ENCODE peak calls at places on chromosomes 11 and 22, in five cellular contexts. T is IMR-90, D is HCT116, F is right lobe of liver, V is H1. O is an unnamed sample.

GRCh38 chr22:28244760-28245159 is 325.7 kb upstream of the PITPNB start:
- DNase-seq in T (no peak), D (no peak), F (no peak), V (no peak), O (no peak)

GRCh38 chr22:32053165-32053755 is 10.2 kb downstream of the SLC5A1 start:
- DNase-seq in T (no peak), D (no peak), F (no peak), V (no peak), O (no peak)

GRCh38 chr11:87804176-87804575 is 371.1 kb downstream of the RAB38 start:
- DNase-seq in T (no peak), D (no peak), F (no peak), V (no peak), O (no peak)

GRCh38 chr22:46866591-46866990 is 104.1 kb downstream of the TBC1D22A start:
- DNase-seq in T (peak; percentile 92), D (no peak), F (no peak), V (no peak), O (no peak)

GRCh38 chr11:100851584-100852152 is 164.6 kb downstream of the ARHGAP42 start:
- DNase-seq in T (no peak), D (no peak), F (no peak), V (no peak), O (no peak)

GRCh38 chr22:29343313-29343805 is 27.9 kb upstream of the RASL10A start:
- DNase-seq in T (peak; percentile 40), D (no peak), F (no peak), V (no peak), O (peak; percentile 91)

GRCh38 chr11:518463-519202 is 11.6 kb upstream of the RNH1 start:
- DNase-seq in T (peak; percentile 89), D (peak; percentile 85), F (peak; percentile 86), V (peak; percentile 93), O (peak; percentile 95)

GRCh38 chr22:32607086-32607485 is 132.5 kb downstream of the FBXO7 start:
- DNase-seq in T (no peak), D (no peak), F (no peak), V (no peak), O (no peak)

GRCh38 chr11:87097582-87097981 is 59.8 kb downstream of the TMEM135 start:
- DNase-seq in T (peak; percentile 27), D (peak; percentile 19), F (no peak), V (peak; percentile 62), O (peak; percentile 55)

GRCh38 chr11:94175545-94175944 is 46.9 kb downstream of the PANX1 start:
- DNase-seq in T (peak; percentile 86), D (no peak), F (no peak), V (no peak), O (no peak)

GRCh38 chr11:63919267-63920125 is 2.5 kb upstream of the RCOR2 start:
- DNase-seq in T (no peak), D (no peak), F (no peak), V (no peak), O (no peak)

GRCh38 chr11:72127923-72128322 is 7.6 kb upstream of the FOLR3 start:
- DNase-seq in T (no peak), D (no peak), F (no peak), V (no peak), O (no peak)

GRCh38 chr11:25562417-25562816 is 769.5 kb upstream of the ANO3 start:
- DNase-seq in T (no peak), D (no peak), F (no peak), V (no peak), O (peak; percentile 2)

GRCh38 chr22:48343461-48343860 is 1484.2 kb downstream of the BRD1 start:
- DNase-seq in T (no peak), D (no peak), F (no peak), V (no peak), O (no peak)

GRCh38 chr11:16981651-16982194 is 32.5 kb downstream of the PLEKHA7 start:
- DNase-seq in T (peak; percentile 14), D (peak; percentile 28), F (no peak), V (no peak), O (peak; percentile 79)
- H3K4me1 ChIP-seq in T (no peaks in the 10 kb centered on the region), D (peaks cover 34% of the 10 kb centered on the region), F (peaks cover 18% of the 10 kb centered on the region), V (peaks cover 37% of the 10 kb centered on the region), O (peaks cover 88% of the 10 kb centered on the region)

DNA sequence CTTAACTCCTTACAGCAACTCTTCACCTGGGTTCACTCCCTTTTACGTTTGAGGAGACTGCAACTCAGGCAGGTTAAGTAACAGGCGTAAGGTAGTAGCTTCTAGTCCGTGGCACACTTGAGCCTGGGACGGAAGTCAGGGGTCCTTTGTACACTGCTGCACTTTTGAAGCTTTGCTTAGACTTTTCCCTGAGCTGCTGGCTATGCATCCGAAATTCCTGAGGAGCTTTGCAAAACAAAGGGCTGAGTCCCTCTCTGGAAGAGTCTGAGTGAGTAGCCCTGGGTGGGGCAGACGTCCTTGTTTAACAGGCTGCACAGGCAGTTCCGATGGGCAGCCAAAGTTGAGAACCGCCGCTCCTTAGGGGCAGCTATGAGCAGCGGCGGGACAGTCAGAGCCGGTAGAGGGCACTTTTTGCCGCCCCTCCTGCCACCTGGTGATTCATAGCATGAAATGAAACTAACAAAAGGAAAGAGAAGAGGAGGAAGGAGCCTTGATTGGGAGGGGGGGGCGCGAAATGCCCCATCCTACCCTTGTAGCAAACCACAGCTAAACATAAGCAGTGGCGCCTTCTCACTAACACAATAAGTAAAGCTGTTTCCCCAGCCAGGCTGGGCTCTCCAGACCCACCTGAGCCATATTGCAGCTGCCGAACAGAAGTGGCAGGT is 1.4 kb downstream of the TMEM109 start:
- DNase-seq in T (peak; percentile 50), D (peak; percentile 41), F (no peak), V (peak; percentile 73), O (peak; percentile 68)
- TF ChIP-seq CTCF in T (peak; percentile 44), D (peak; percentile 34), F (peak; percentile 12), V (no peak), O (peak; percentile 21)

DNA sequence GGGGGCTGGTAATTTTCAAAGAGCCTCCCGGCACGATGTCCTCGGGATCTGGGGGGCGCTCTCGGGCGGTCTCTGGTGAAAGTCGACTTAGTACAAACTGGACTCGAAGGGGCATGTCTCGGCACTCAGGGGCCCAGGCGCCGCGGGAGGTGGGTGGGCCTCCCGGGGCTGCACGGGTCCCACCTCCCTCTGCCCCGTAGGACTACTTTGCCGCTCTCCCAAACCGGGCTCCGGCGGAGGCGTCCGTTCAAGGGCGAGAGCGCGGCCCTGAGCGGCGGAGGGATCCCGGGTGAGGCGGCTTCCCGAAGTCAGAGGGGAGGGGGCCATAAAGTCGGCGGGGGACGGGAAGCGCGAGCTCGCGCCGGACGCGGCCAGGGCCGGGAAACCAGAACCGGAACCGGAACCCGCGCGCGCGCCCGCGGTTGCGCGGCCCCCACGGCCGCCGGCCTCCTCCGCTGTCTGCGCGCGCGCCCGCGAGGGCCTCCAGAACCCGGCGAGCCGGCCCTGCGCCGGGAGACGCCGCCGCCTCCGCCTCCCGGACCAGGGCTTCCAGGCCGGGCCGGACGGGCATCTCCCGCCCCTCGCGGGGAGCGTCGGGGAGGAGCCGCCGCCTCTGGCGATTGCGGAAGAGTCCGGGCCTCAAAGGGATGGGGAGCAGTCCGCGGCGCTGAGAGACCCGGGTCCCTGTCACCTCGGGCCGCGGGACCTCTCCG is at the start of gene ARHGEF12:
- DNase-seq in T (peak; percentile 97), D (peak; percentile 93), F (peak; percentile 96), V (peak; percentile 92), O (peak; percentile 96)
- TF ChIP-seq POLR2A in T (peak; percentile 73), D (peak; percentile 60), F (peak; percentile 96), V (no peak), O (peak; percentile 70)

GRCh38 chr11:78820722-78821121 is 246.1 kb upstream of the NARS2 start:
- DNase-seq in T (no peak), D (no peak), F (no peak), V (no peak), O (peak; percentile 42)

GRCh38 chr11:78818201-78818600 is 243.5 kb upstream of the NARS2 start:
- DNase-seq in T (no peak), D (no peak), F (no peak), V (no peak), O (no peak)

GRCh38 chr11:78811622-78812021 is 237.0 kb upstream of the NARS2 start:
- DNase-seq in T (peak; percentile 24), D (no peak), F (no peak), V (no peak), O (no peak)

GRCh38 chr11:78812513-78813293 is 238.0 kb upstream of the NARS2 start:
- DNase-seq in T (peak; percentile 57), D (no peak), F (no peak), V (no peak), O (no peak)

GRCh38 chr11:78815631-78816232 is 241.1 kb upstream of the NARS2 start:
- DNase-seq in T (no peak), D (no peak), F (no peak), V (no peak), O (no peak)
- H3K4me1 ChIP-seq in T (peaks cover 19% of the 10 kb centered on the region), D (no peaks in the 10 kb centered on the region), F (no peaks in the 10 kb centered on the region), V (peaks cover 13% of the 10 kb centered on the region), O (no peaks in the 10 kb centered on the region)

GRCh38 chr11:12189543-12190235 is 79.3 kb downstream of the MICAL2 start:
- DNase-seq in T (no peak), D (no peak), F (no peak), V (no peak), O (no peak)
- TF ChIP-seq CTCF in T (no peak), D (no peak), F (no peak), V (no peak), O (no peak)

GRCh38 chr11:75523811-75524401 is 1.8 kb downstream of the GDPD5 start:
- DNase-seq in T (no peak), D (no peak), F (no peak), V (no peak), O (peak; percentile 60)

GRCh38 chr11:75527130-75527529 is 1.4 kb upstream of the GDPD5 start:
- DNase-seq in T (no peak), D (no peak), F (no peak), V (no peak), O (no peak)

GRCh38 chr11:75524576-75525432 is 937 bp downstream of the GDPD5 start:
- DNase-seq in T (peak; percentile 34), D (no peak), F (no peak), V (peak; percentile 72), O (no peak)

GRCh38 chr11:75526192-75526541 is 426 bp upstream of the GDPD5 start:
- DNase-seq in T (no peak), D (no peak), F (no peak), V (no peak), O (no peak)

DNA sequence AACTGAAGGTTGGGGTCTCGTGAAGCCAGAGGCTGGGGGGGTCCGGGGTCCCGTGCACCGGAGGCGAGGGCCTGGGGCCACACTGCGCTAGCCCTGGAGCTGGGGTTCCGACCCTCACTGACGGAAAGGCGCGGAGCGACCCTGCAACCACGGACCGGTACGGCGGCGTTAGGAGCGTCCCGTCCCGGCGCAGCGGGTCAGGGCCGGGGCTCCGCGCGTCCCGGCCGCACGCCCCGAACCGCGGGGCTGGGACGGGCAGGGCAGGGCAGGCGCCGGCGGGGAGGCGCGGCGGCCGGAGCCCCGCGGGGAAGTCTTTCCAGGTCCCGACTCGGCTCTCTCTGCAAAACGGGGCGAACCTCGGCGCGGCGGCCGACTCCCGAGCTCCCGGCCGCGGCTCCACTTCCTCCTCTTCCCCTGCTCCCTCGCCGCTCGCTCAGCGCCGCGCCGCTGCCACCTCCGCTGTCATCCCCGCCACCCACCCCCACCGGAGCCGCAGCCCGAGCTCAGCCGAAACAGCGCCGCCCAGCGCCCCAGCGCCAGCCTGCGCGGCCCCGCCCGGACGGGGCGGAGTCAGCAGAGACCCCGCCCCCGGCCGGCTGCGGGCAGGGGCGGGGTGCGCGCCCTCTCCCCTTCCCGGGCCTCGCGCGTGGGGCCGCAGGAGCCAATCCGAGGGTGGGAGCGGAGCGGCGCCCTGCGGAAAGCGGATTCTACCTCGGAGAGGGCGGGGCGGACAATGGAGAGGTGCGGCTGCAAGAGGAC is at the start of gene GDPD5:
- DNase-seq in T (peak; percentile 64), D (peak; percentile 58), F (peak; percentile 85), V (peak; percentile 87), O (peak; percentile 84)
- TF ChIP-seq POLR2A in T (no peak), D (no peak), F (peak; percentile 46), V (no peak), O (peak; percentile 67)